ENCODE peak calls at places on chromosomes 13 and 19, in nine cellular contexts. C is GM23338, T is iPS DF 6.9, P is cardiac muscle cell, W is ovary, I is PC-3, Y is pancreas, J is endodermal cell, G is mesendoderm. H is an unnamed sample. For H3K4me1, the result is how much of the 10 kb centered on the place peaks cover.

GRCh38 chr13:67150608-67151007 is 79.5 kb downstream of the PCDH9 start:
- DNase-seq in W (no peak), C (no peak), P (no peak), J (no peak), G (no peak), Y (no peak), T (no peak), I (no peak), H (no peak)

GRCh38 chr13:29991343-29991742 is 140.9 kb upstream of the UBL3 start:
- DNase-seq in Y (no peak), I (peak), J (no peak), W (no peak), G (peak), C (no peak), T (no peak), P (peak), H (no peak)

GRCh38 chr19:4284176-4284958 is 5.3 kb downstream of the SHD start:
- DNase-seq in G (peak), T (peak), W (no peak), P (no peak), C (peak), Y (no peak), J (peak), I (peak), H (no peak)

GRCh38 chr13:59452189-59452588 is 711.5 kb downstream of the DIAPH3 start:
- DNase-seq in J (no peak), P (no peak), W (no peak), Y (no peak), C (no peak), I (no peak), T (no peak), G (no peak), H (no peak)

GRCh38 chr13:43057653-43058317 is 34.4 kb downstream of the DNAJC15 start:
- DNase-seq in W (no peak), I (no peak), T (no peak), C (peak), P (peak), G (peak), J (peak), Y (no peak), H (no peak)

GRCh38 chr13:102380012-102380411 is 21.8 kb downstream of the FGF14 start:
- DNase-seq in C (no peak), T (no peak), J (no peak), I (no peak), G (peak), Y (no peak), W (no peak), P (no peak), H (no peak)

GRCh38 chr13:23986619-23987018 is 89.3 kb upstream of the C1QTNF9B start:
- DNase-seq in P (peak), C (no peak), I (no peak), G (peak), Y (no peak), T (no peak), J (no peak), W (no peak), H (no peak)

GRCh38 chr19:7668842-7669241 is at the start of gene RETN:
- DNase-seq in T (no peak), C (no peak), Y (no peak), I (no peak), P (no peak), G (no peak), J (no peak), W (no peak), H (no peak)

GRCh38 chr13:67148219-67148583 is 81.9 kb downstream of the PCDH9 start:
- DNase-seq in T (no peak), G (no peak), I (no peak), J (no peak), W (no peak), Y (no peak), C (no peak), P (peak), H (no peak)

DNA sequence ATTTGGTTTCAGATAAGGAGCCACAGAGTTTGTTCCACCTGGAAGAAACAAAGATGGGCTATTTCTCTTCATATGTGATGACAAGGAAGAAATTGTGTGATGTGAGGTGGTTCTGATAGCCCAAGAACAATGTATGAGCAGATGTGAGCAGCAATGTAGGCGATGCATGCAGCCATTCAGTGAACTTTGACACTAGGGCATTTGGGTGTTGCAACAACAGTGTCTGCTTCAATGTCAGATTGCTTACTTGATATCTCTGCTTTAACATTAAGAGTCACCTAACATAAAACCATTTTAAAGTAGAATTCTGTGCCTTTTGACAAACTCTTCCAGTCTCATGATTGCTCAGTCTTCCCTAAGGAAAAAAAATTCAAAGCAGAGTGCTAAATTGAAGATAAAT is 865.4 kb downstream of the SLITRK6 start:
- DNase-seq in I (no peak), G (no peak), T (no peak), P (no peak), J (no peak), Y (no peak), C (no peak), W (no peak), H (no peak)
- H3K27ac ChIP-seq in I (no peak), G (no peak), T (no peak), P (no peak), J (no peak), Y (no peak), C (no peak), W (no peak), H (no peak)

GRCh38 chr13:40640845-40641458 is 25.5 kb downstream of the FOXO1 start:
- DNase-seq in T (no peak), I (peak), P (no peak), J (no peak), W (no peak), Y (no peak), G (no peak), C (no peak), H (no peak)
- H3K4me1 ChIP-seq in T (under half), I (under half), P (under half), J (under half), W (under half), Y (under half), G (under half), C (half or more), H (half or more)

GRCh38 chr19:18161691-18162039 is 8.7 kb downstream of the PIK3R2 start:
- DNase-seq in J (no peak), Y (peak), G (no peak), C (no peak), I (no peak), W (peak), P (no peak), T (no peak), H (no peak)
- H3K4me3 ChIP-seq in J (no peak), Y (peak), G (no peak), C (peak), I (no peak), W (peak), P (no peak), T (no peak), H (peak)

DNA sequence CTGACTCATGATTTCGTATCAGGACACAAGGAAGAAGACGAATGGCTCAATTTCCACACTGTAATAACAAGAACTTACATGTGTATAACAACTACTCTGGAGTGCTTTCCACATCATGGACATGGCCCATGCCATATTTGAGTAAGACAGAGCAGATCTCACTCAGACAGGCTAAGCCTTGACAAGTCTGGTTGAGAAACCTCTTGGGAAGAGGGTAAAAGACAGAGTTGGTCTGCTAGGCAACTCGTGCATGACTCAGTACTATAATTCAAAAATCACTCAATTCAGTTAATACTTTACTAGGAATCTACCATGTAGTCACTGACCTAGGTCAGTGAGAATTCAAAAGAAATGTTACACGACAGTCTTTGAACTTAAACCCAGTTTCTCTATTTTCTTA is 5.7 kb upstream of the THSD1 start:
- DNase-seq in I (peak), G (no peak), C (no peak), T (no peak), J (no peak), P (no peak), Y (no peak), W (no peak), H (no peak)
- H3K27ac ChIP-seq in I (no peak), G (no peak), C (no peak), T (no peak), J (no peak), P (no peak), Y (no peak), W (no peak), H (no peak)

DNA sequence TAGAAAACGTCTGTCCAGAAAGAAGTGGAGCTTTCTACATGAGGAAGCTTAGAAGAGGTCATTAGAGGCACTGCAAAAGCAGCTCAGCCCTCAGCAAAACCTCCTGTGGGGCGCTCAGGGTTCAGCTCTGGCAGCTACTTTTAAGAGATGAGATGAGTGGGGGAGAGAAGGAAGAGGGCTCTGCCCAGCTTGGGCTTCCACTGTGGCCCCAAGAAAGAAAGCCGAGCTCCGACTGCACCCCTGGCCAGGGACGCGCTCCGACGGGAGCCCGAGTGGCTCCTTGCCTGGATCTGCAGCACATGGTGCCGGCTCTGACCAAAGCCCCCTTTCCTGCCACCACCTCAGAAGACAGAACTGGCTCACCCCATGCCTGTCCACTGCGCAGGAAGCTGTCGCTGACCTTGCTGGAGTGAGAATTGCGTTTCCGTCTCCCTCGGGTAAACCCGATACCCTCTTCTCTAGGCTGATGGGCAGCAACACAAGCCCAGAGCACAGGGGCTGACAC is 36.4 kb downstream of the NAXD start:
- DNase-seq in I (no peak), W (no peak), Y (no peak), P (no peak), J (peak), T (no peak), C (no peak), G (no peak), H (no peak)
- H3K4me1 ChIP-seq in I (under half), W (under half), Y (under half), P (under half), J (under half), T (under half), C (under half), G (under half), H (under half)

DNA sequence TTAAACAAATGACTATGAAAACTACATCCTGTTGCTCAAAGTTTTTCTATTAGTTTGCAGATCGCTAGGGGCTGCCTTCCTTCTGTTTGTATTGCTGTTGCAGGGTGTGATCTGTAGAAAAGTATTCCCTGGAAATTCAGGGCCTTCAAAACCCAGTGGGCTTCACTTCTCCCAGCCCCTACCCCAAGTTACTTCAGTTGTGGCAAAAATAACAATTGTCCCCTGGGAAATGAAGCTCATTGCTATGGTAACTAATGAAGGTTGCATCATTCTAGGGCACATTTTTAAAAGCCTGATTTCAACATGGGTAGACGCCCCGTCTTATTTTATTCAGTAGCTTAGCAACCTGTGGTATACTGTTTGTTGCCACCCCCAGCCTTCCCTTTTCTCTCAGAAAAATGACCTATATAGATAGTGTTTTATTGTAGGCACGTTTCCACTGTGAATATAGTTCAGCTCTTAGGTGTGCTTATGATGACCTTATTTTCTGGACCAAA is 60.9 kb downstream of the WDFY2 start:
- DNase-seq in G (peak), I (no peak), P (peak), J (no peak), T (no peak), C (peak), Y (no peak), W (no peak), H (no peak)
- H3K4me3 ChIP-seq in G (no peak), I (peak), P (no peak), J (no peak), T (no peak), C (peak), Y (no peak), W (no peak), H (no peak)

DNA sequence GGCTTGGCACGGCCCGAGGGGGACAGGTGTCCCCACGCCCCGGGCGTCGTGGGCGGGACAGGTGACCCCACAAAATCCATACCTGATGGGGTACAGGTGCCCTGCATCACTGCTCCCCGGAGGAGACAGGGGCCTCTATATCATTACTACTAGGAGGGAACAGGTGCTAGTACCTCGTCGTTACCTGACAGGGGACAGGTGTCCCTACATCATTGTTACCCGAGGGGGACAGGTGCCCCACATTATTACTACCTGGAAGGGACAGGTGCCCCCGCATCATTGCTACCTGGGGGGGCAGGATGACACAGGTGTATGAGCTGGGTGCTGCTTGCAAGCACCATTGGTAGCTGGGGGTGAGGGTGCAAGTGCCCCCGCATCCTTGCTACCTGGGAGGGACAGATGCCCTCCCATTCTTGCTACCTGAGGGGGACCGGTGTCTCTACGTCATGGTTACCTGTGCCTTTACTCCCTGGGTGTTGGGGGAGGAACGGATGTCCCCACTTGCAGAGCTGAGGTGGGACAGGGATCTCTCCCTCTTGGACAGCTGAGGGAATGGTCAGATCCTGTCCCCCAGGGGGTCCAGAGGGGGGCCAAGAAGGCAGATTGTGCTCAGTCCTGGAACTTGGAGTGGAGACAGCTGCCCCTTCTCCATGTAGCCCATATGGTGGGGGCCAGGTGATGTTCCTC is 618 bp downstream of the CRTC1 start:
- DNase-seq in W (peak), T (no peak), Y (peak), G (no peak), I (no peak), J (peak), C (no peak), P (no peak), H (no peak)
- H3K27ac ChIP-seq in W (no peak), T (no peak), Y (no peak), G (no peak), I (no peak), J (no peak), C (no peak), P (no peak), H (peak)

GRCh38 chr13:31945202-31945978 is 86.2 kb upstream of the FRY start:
- DNase-seq in W (no peak), Y (peak), I (peak), G (peak), T (no peak), J (peak), C (peak), P (peak), H (peak)

GRCh38 chr13:31950121-31950810 is 81.3 kb upstream of the FRY start:
- DNase-seq in J (no peak), Y (no peak), G (no peak), I (no peak), C (no peak), T (no peak), W (no peak), P (no peak), H (no peak)

GRCh38 chr13:31947105-31947504 is 84.5 kb upstream of the FRY start:
- DNase-seq in T (no peak), J (no peak), C (no peak), W (no peak), G (peak), Y (no peak), I (no peak), P (no peak), H (no peak)

GRCh38 chr13:31946091-31946770 is 85.3 kb upstream of the FRY start:
- DNase-seq in G (no peak), T (no peak), C (no peak), P (peak), J (no peak), W (no peak), Y (no peak), I (no peak), H (no peak)

GRCh38 chr13:31947506-31947905 is 84.1 kb upstream of the FRY start:
- DNase-seq in I (no peak), Y (no peak), J (no peak), P (no peak), G (no peak), C (peak), T (no peak), W (no peak), H (no peak)
- H3K4me1 ChIP-seq in I (under half), Y (under half), J (under half), P (under half), G (under half), C (under half), T (under half), W (under half), H (half or more)